ENCODE peak calls at places on chromosome 1, in ten cellular contexts. Y is IMR-90, B is esophagus muscularis mucosa, R is breast epithelium, Z is ovary, U is GM12878, C is HepG2, H is uterus, M is tibial nerve, Q is A549. O is an unnamed sample.

GRCh38 chr1:222441006-222441620 is 106.8 kb downstream of the HHIPL2 start:
- DNase-seq in Y (peak; percentile 17), B (no peak), R (no peak), Z (no peak), U (no peak), C (no peak), H (no peak), M (no peak), Q (no peak), O (no peak)

GRCh38 chr1:116990612-116991151 is 10.9 kb upstream of the CD101 start:
- DNase-seq in Y (peak; percentile 43), B (no peak), R (peak; percentile 63), Z (no peak), U (no peak), C (no peak), H (peak; percentile 31), M (peak; percentile 86), Q (no peak), O (peak; percentile 58)

GRCh38 chr1:64042331-64043100 is 160.9 kb upstream of the UBE2U start:
- DNase-seq in Y (peak; percentile 98), B (peak; percentile 90), R (no peak), Z (no peak), U (no peak), C (no peak), H (peak; percentile 57), M (peak; percentile 76), Q (no peak), O (no peak)

GRCh38 chr1:226565476-226565875 is 16.9 kb downstream of the STUM start:
- DNase-seq in Y (no peak), B (no peak), R (no peak), Z (no peak), U (no peak), C (no peak), H (no peak), M (no peak), Q (no peak), O (peak; percentile 25)

GRCh38 chr1:4652631-4653327 is 1.6 kb upstream of the AJAP1 start:
- DNase-seq in Y (no peak), B (no peak), R (no peak), Z (peak; percentile 83), U (no peak), C (peak; percentile 16), H (peak; percentile 31), M (peak; percentile 30), Q (peak; percentile 62), O (no peak)

GRCh38 chr1:178389441-178389840 is 107.3 kb downstream of the CLEC20A start:
- DNase-seq in Y (peak; percentile 47), B (no peak), R (no peak), Z (no peak), U (no peak), C (no peak), H (no peak), M (no peak), Q (no peak), O (no peak)

GRCh38 chr1:54887665-54888071 is 673 bp upstream of the DHCR24 start:
- DNase-seq in Y (no peak), B (no peak), R (no peak), Z (peak; percentile 44), U (no peak), C (no peak), H (no peak), M (no peak), Q (no peak), O (no peak)

GRCh38 chr1:234212764-234213406 is 160.4 kb upstream of the COA6 start:
- DNase-seq in Y (peak; percentile 26), B (peak; percentile 72), R (no peak), Z (no peak), U (peak; percentile 28), C (peak; percentile 53), H (no peak), M (no peak), Q (peak; percentile 42), O (no peak)

GRCh38 chr1:16236091-16236494 is 890 bp downstream of the CPLANE2 start:
- DNase-seq in Y (peak; percentile 18), B (no peak), R (no peak), Z (no peak), U (peak; percentile 38), C (peak; percentile 35), H (no peak), M (no peak), Q (peak; percentile 81), O (peak; percentile 62)

GRCh38 chr1:16235347-16235746 is 1.6 kb downstream of the CPLANE2 start:
- DNase-seq in Y (no peak), B (no peak), R (no peak), Z (no peak), U (no peak), C (no peak), H (no peak), M (no peak), Q (no peak), O (no peak)

GRCh38 chr1:16233431-16233830 is 3.6 kb downstream of the CPLANE2 start:
- DNase-seq in Y (no peak), B (no peak), R (no peak), Z (peak; percentile 30), U (no peak), C (no peak), H (no peak), M (no peak), Q (no peak), O (no peak)

GRCh38 chr1:16237343-16237830 is 404 bp upstream of the CPLANE2 start:
- DNase-seq in Y (peak; percentile 43), B (no peak), R (no peak), Z (no peak), U (no peak), C (no peak), H (no peak), M (no peak), Q (no peak), O (no peak)

DNA sequence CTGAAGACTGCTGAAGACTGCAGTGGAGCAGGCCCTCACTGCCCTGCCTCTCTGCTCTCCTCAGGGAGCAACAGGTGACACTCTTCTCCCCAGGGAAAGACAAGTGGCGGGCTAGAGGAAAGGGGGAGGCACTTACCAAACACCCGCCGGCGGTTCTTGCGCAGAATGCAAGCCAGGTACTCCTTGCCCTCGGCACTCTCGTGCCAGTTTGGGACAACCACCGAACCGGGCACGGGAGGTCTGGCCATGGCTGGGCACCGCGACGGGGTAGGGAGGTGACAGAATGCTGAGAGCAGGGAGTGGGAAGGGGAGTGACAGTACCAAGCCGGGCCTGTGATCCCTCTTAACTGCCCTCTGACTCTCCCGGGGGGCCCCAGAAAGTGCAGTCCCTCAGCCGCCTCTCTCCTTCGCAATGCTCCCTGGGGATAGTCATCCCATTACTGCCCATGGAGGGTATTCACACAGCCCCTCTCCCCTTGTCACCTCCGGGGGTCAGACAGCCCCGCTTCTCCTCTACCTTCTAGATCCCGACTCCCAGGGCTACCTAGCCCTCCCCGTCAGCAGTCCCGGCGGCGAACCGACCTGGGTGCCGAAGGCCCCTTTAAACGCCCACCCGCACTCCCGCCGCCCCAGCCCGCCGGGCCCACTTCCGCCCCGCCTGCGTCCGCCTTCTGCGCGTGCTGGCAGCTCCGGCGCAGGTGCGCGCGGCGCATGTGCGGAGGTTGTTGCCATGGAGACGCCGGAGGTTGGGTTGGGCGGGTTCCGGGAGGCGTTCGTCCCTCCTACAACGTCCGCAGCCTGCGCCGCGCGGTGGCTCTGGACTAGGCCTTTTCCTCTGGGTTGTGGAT is at the start of gene CPLANE2:
- DNase-seq in Y (peak; percentile 88), B (peak; percentile 97), R (peak; percentile 96), Z (peak; percentile 97), U (peak; percentile 76), C (peak; percentile 79), H (peak; percentile 96), M (peak; percentile 92), Q (peak; percentile 81), O (peak; percentile 98)
- TF ChIP-seq POLR2A in Y (peak; percentile 36), B (peak; percentile 41), R (peak; percentile 44), Z (peak; percentile 87), U (peak; percentile 67), C (peak; percentile 63), H (no peak), M (peak; percentile 60), Q (peak; percentile 39), O (peak; percentile 65)

DNA sequence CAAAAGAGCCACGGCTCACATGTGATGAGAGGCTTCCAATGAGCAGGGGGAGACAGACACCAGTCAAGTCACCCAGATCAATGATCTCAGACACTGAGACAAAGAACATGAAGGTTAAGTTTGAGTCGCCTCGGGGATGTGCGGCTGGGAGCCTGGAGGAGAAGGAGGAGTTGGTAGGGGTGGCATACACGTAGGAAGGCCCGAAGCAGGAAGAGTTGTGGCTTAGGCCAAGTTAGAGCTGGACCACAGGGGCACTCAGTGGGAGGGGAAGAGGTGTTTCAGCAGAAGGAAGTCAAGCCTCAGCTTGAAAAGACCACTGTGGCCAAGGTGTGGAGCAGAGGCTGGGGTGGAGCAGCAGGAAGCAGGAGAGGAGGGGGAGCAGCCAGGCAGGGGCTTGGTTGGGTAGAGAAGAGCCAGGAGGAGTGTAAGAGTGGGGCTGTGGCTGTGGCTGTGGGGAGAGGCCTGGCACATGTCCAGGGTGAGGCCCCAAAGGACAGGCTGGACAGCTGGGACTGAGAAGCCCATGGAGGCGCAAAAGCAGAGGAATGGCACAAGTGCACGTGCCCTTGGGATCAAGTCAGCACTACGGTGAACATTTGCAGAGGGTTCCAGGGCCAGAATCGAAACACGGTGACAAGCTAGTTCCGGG is 27.6 kb downstream of the CTNNBIP1 start:
- DNase-seq in Y (no peak), B (no peak), R (no peak), Z (no peak), U (no peak), C (no peak), H (no peak), M (no peak), Q (no peak), O (no peak)
- H3K27ac ChIP-seq in Y (no peak overlapping the region), B (no peak overlapping the region), R (no peak overlapping the region), Z (no peak overlapping the region), U (no peak overlapping the region), C (no peak overlapping the region), H (no peak overlapping the region), M (no peak overlapping the region), Q (no peak overlapping the region), O (no peak overlapping the region)

GRCh38 chr1:25926731-25927496 is 20.7 kb upstream of the STMN1 start:
- DNase-seq in Y (no peak), B (no peak), R (no peak), Z (no peak), U (no peak), C (no peak), H (no peak), M (no peak), Q (no peak), O (no peak)

GRCh38 chr1:25927541-25928265 is 21.5 kb upstream of the STMN1 start:
- DNase-seq in Y (no peak), B (no peak), R (no peak), Z (no peak), U (no peak), C (no peak), H (no peak), M (no peak), Q (no peak), O (no peak)

GRCh38 chr1:25936940-25937339 is 30.7 kb upstream of the STMN1 start:
- DNase-seq in Y (no peak), B (no peak), R (no peak), Z (no peak), U (no peak), C (no peak), H (no peak), M (no peak), Q (no peak), O (no peak)

GRCh38 chr1:25933479-25934365 is 27.5 kb upstream of the STMN1 start:
- DNase-seq in Y (no peak), B (no peak), R (no peak), Z (no peak), U (no peak), C (no peak), H (peak; percentile 27), M (no peak), Q (no peak), O (no peak)

GRCh38 chr1:25932321-25932720 is 26.1 kb upstream of the STMN1 start:
- DNase-seq in Y (no peak), B (no peak), R (no peak), Z (no peak), U (no peak), C (no peak), H (no peak), M (no peak), Q (no peak), O (no peak)
- TF ChIP-seq CTCF in Y (no peak), B (no peak), R (no peak), Z (no peak), U (no peak), C (no peak), H (no peak), M (no peak), Q (no peak), O (no peak)

GRCh38 chr1:186375929-186376330 is 292 bp downstream of the ODR4 start:
- DNase-seq in Y (no peak), B (no peak), R (no peak), Z (no peak), U (no peak), C (no peak), H (no peak), M (no peak), Q (peak; percentile 18), O (peak; percentile 30)

GRCh38 chr1:186375152-186375928 is at the start of the genes ODR4 and TPR:
- DNase-seq in Y (peak; percentile 100), B (peak; percentile 99), R (peak; percentile 96), Z (peak; percentile 98), U (peak; percentile 96), C (peak; percentile 98), H (peak; percentile 97), M (peak; percentile 99), Q (peak; percentile 97), O (peak; percentile 96)

DNA sequence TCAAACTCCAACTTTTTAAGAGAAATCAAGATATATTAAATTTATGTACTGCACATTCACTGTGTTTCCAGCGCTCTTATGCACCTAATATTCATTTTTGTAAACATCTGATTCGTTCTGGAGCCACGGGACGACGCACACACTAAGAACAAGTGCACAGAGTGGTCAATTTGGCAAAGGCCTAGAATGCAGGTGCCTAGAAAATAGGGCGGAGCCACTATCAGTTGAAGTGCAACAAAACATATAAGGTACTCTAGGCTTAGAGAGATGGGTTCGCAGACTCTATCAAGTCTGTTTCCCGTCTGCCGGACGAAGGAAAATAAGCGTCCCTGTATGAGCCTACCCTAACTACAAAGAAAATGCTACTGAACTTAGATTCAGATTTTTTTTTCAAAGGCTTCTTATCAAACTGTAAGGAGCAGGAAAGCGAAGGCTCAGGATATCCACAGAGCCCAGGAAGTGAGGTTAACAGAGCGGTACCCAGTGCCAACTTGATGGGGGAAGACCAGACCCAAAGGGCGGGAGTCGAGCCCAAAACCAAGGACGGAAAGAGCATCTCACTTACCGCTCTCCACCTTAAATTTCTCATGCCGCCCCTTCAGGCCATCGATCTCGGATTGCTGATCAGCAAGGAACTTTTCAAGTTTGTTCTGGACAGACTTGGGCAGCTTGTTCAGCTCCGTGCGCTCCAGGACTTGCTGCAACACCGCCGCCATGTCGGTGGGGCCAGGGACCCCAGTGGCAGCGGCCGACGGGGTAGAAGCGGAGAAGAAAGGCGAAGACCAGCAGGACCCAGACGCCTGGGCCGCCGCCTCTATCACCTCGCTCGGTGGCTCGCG is 521 bp downstream of the TPR start:
- DNase-seq in Y (peak; percentile 25), B (no peak), R (no peak), Z (no peak), U (peak; percentile 19), C (peak; percentile 54), H (no peak), M (peak; percentile 30), Q (peak; percentile 18), O (no peak)
- TF ChIP-seq POLR2A in Y (no peak), B (no peak), R (no peak), Z (no peak), U (no peak), C (no peak), H (no peak), M (no peak), Q (no peak), O (no peak)

O was measured in Peyer's patch.